ENCODE peak calls at places on chromosomes 13 and 19, in eight cellular contexts. J is GM12864, Y is AG04450, H is psoas muscle, L is AG04449, I is small intestine, U is BE2C, W is SK-N-SH. P is an unnamed sample.

GRCh38 chr19:28242317-28242927 is 970.5 kb downstream of the UQCRFS1 start:
- DNase-seq in J (no peak), Y (no peak), H (no peak), L (no peak), I (no peak), U (no peak), W (peak; percentile 44), P (peak; percentile 36)

GRCh38 chr13:36431204-36432105 is 840 bp upstream of the CCNA1 start:
- DNase-seq in J (no peak), Y (no peak), H (peak; percentile 18), L (no peak), I (no peak), U (no peak), W (no peak), P (no peak)

GRCh38 chr13:20703785-20704458 is 423 bp downstream of the IL17D start:
- DNase-seq in J (peak; percentile 38), Y (peak; percentile 45), H (peak; percentile 78), L (no peak), I (peak; percentile 88), U (peak; percentile 89), W (peak; percentile 95), P (peak; percentile 69)

GRCh38 chr13:68908879-68909278 is 1198.7 kb upstream of the ATXN8OS start:
- DNase-seq in J (no peak), Y (no peak), H (no peak), L (no peak), I (no peak), U (no peak), W (no peak), P (no peak)

GRCh38 chr13:29800687-29801086 is 49.7 kb downstream of the UBL3 start:
- DNase-seq in J (no peak), Y (no peak), H (no peak), L (no peak), I (no peak), U (no peak), W (no peak), P (no peak)

GRCh38 chr19:43526884-43527859 is at the start of gene ETHE1:
- DNase-seq in J (no peak), Y (no peak), H (peak; percentile 87), L (no peak), I (peak; percentile 83), U (peak; percentile 81), W (peak; percentile 92), P (no peak)

GRCh38 chr13:22740264-22740663 is 440.5 kb upstream of the SGCG start:
- DNase-seq in J (no peak), Y (no peak), H (no peak), L (no peak), I (no peak), U (no peak), W (no peak), P (peak; percentile 28)

GRCh38 chr13:90533866-90534265 is 813.6 kb upstream of the MIR17HG start:
- DNase-seq in J (no peak), Y (no peak), H (no peak), L (no peak), I (no peak), U (no peak), W (no peak), P (no peak)

GRCh38 chr19:32811151-32811550 is 58.4 kb downstream of the SLC7A9 start:
- DNase-seq in J (no peak), Y (no peak), H (no peak), L (no peak), I (no peak), U (no peak), W (no peak), P (no peak)

GRCh38 chr19:13962738-13963602 is 10.7 kb downstream of the DCAF15 start:
- DNase-seq in J (no peak), Y (no peak), H (no peak), L (no peak), I (no peak), U (no peak), W (no peak), P (no peak)

GRCh38 chr19:54430306-54431254 is 15.3 kb downstream of the TTYH1 start:
- DNase-seq in J (no peak), Y (no peak), H (no peak), L (no peak), I (peak; percentile 24), U (peak; percentile 74), W (peak; percentile 86), P (peak; percentile 20)

GRCh38 chr13:101654916-101655315 is 202.4 kb downstream of the ITGBL1 start:
- DNase-seq in J (no peak), Y (no peak), H (no peak), L (no peak), I (no peak), U (no peak), W (no peak), P (no peak)

GRCh38 chr13:43127103-43127817 is 103.9 kb downstream of the DNAJC15 start:
- DNase-seq in J (no peak), Y (no peak), H (no peak), L (no peak), I (no peak), U (peak; percentile 43), W (no peak), P (no peak)

GRCh38 chr13:86758116-86758515 is 913.1 kb upstream of the SLITRK5 start:
- DNase-seq in J (no peak), Y (no peak), H (no peak), L (no peak), I (no peak), U (no peak), W (no peak), P (no peak)

DNA sequence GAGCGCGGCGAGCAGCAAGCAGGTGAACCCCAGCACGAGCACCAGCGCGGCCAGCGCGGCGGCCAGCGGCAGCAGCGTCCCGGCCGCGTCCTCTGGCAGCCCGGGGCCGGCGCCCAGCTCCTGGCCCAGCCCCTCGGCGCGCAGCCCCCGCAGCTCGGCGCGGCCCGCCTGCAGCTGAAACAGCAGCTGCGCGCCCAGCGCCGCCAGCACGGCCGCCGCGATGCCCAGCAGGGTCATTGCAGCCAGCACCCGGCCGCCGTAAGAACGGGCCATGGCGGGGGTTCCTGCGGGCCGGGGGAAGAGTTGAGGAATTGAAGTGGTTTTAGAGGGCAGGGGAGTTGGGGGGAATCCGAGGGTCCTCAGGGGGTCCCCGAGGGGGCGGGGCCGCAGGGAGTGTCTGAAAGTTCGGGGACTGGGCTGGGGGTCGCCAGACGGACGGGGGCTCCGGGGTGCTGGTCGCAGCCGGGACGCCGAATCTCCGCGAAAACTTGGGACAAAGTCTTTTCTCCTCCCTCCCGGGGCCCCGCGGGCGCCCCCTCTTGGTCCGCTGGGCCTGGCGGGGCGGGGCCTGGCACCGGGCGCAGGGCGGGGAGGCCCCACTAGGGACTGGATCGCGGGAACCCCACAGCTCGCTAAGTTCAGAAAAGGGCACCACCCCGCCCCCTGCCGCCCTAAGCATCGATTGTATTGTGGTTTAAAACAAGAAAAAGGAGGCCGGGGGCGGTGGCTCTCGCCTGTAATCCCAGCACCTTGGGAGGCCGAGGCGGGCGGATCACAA is at the start of gene TMEM221:
- DNase-seq in J (no peak), Y (no peak), H (peak; percentile 59), L (no peak), I (no peak), U (peak; percentile 42), W (peak; percentile 86), P (no peak)
- H3K4me3 ChIP-seq in J (no peak within 1 kb of the TSS), Y (peak within 1 kb of the TSS; percentile 46), H (peak within 1 kb of the TSS; percentile 53), L (peak within 1 kb of the TSS; percentile 40), I (peak within 1 kb of the TSS; percentile 26), U (no peak within 1 kb of the TSS), W (peak within 1 kb of the TSS; percentile 41), P (no peak within 1 kb of the TSS)

DNA sequence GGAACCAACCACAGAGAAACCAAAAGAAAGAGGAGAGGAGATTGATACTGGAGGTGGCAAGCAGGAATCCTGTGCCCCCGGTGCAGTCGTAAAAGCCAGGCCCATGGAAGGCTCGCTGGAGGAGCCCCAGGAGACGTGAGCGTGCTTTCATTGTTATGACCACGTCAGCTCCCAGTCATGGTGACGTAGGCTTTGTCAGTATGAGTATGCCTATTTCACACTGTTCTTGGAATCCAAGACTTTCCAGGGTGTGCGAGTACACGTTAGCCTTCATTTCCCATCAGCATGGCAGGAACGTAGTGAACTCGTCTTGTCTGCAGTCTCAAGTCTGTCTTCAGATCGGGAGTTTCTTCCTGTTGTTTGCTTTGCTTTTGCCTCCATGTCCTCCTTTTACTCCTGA is 15.4 kb upstream of the CHAMP1 start:
- DNase-seq in J (no peak), Y (no peak), H (no peak), L (no peak), I (no peak), U (no peak), W (no peak), P (no peak)
- H3K4me3 ChIP-seq in J (no peak overlapping the region), Y (no peak overlapping the region), H (no peak overlapping the region), L (no peak overlapping the region), I (no peak overlapping the region), U (no peak overlapping the region), W (no peak overlapping the region), P (no peak overlapping the region)

GRCh38 chr19:58262922-58263296 is 15.8 kb upstream of the ZNF8 start:
- DNase-seq in J (no peak), Y (no peak), H (no peak), L (no peak), I (no peak), U (no peak), W (no peak), P (no peak)
- H3K4me3 ChIP-seq in J (no peak overlapping the region), Y (no peak overlapping the region), H (no peak overlapping the region), L (no peak overlapping the region), I (no peak overlapping the region), U (no peak overlapping the region), W (peak overlapping the region; percentile 5), P (no peak overlapping the region)

GRCh38 chr19:36113425-36113824 is 1.2 kb downstream of the POLR2I start:
- DNase-seq in J (no peak), Y (no peak), H (no peak), L (no peak), I (no peak), U (no peak), W (no peak), P (no peak)

GRCh38 chr19:36108684-36109083 is 2.3 kb upstream of the OVOL3 start:
- DNase-seq in J (no peak), Y (no peak), H (no peak), L (no peak), I (no peak), U (no peak), W (no peak), P (no peak)

GRCh38 chr19:36111200-36111539 is 227 bp downstream of the OVOL3 start:
- DNase-seq in J (no peak), Y (no peak), H (no peak), L (no peak), I (no peak), U (no peak), W (no peak), P (no peak)

GRCh38 chr19:36112678-36113077 is 1.7 kb downstream of the OVOL3 start:
- DNase-seq in J (no peak), Y (no peak), H (no peak), L (no peak), I (no peak), U (no peak), W (no peak), P (no peak)

DNA sequence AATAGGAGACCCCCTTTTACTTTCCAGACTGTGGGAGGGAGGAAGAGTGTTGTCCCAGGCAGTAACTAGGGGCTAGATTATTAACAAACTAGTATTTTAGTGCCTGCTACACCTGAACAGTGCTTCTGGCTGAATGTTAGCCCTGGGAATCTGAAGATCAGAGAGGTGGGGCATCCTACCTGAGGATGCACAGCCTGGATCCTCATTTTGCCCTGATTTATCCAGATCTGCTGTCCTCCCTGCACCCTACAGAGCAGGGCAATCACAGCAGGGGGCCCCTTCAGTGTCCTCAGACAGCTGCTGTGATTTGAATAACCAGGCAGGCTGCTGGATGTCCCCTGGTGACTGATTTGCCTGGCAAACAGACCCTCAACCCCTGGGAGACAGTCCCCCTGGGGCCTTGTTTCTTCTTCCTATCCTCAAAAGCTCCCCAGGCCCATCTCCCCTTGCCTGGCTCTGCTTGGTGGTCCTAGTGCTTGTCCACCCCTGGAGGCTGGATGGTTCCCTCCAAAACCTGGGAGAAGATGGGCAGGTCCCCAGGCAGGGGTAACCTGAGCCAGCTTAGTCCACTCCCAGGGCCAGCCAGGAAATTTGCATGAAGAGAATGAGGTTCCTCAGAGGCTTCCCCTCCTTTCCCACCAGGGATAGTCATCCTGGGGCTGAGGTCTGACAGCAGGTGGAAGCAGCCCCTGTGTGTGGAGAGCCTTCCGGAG is at the start of gene OVOL3:
- DNase-seq in J (no peak), Y (no peak), H (no peak), L (no peak), I (no peak), U (no peak), W (no peak), P (no peak)
- H3K4me3 ChIP-seq in J (no peak within 1 kb of the TSS), Y (no peak within 1 kb of the TSS), H (no peak within 1 kb of the TSS), L (no peak within 1 kb of the TSS), I (no peak within 1 kb of the TSS), U (no peak within 1 kb of the TSS), W (no peak within 1 kb of the TSS), P (no peak within 1 kb of the TSS)